ENCODE peak calls at places on chromosomes 12 and 14, in ten cellular contexts. O is GM12878, M is HCT116, P is pancreas, K is heart right ventricle, Z is heart left ventricle, E is lower lobe of right lung, I is A549, Q is K562, N is mucosa of descending colon. Y is an unnamed sample.

GRCh38 chr12:117356048-117356447 is 5.4 kb downstream of the NOS1 start:
- ATAC-seq in O (no peak), M (no peak), P (no peak), K (no peak), Z (no peak), E (no peak), I (peak; percentile 53), Q (no peak), N (no peak), Y (no peak)

GRCh38 chr12:542290-543113 is 82.8 kb downstream of the B4GALNT3 start:
- ATAC-seq in O (no peak), M (no peak), P (no peak), K (peak; percentile 44), Z (peak; percentile 21), E (no peak), I (no peak), Q (no peak), N (no peak), Y (no peak)

GRCh38 chr14:100769035-100769939 is 42.6 kb downstream of the DLK1 start:
- ATAC-seq in O (no peak), M (no peak), P (no peak), K (no peak), Z (no peak), E (no peak), I (no peak), Q (no peak), N (no peak), Y (no peak)

GRCh38 chr14:55440385-55440784 is at the start of gene TBPL2:
- ATAC-seq in O (peak; percentile 24), M (no peak), P (no peak), K (peak; percentile 49), Z (peak; percentile 50), E (no peak), I (no peak), Q (no peak), N (no peak), Y (no peak)

GRCh38 chr14:102333395-102333794 is 13.8 kb downstream of the ZNF839 start:
- ATAC-seq in O (no peak), M (no peak), P (no peak), K (no peak), Z (peak; percentile 53), E (peak; percentile 49), I (no peak), Q (no peak), N (no peak), Y (no peak)

GRCh38 chr12:123149828-123150272 is 1.0 kb downstream of the PITPNM2 start:
- ATAC-seq in O (no peak), M (no peak), P (peak; percentile 21), K (peak; percentile 45), Z (peak; percentile 34), E (peak; percentile 23), I (peak; percentile 17), Q (peak; percentile 33), N (peak; percentile 16), Y (no peak)

GRCh38 chr12:24062642-24063245 is 113.3 kb upstream of the SOX5 start:
- ATAC-seq in O (no peak), M (no peak), P (no peak), K (no peak), Z (peak; percentile 30), E (no peak), I (no peak), Q (no peak), N (no peak), Y (no peak)

GRCh38 chr12:40993158-40993557 is 195.0 kb upstream of the PDZRN4 start:
- ATAC-seq in O (no peak), M (no peak), P (no peak), K (no peak), Z (no peak), E (no peak), I (no peak), Q (no peak), N (no peak), Y (no peak)

GRCh38 chr14:64856528-64857445 is 22.9 kb downstream of the SPTB start:
- ATAC-seq in O (no peak), M (no peak), P (no peak), K (no peak), Z (no peak), E (no peak), I (no peak), Q (no peak), N (no peak), Y (no peak)

GRCh38 chr12:9699269-9699897 is 29.9 kb downstream of the CLEC2D start:
- ATAC-seq in O (no peak), M (no peak), P (no peak), K (peak; percentile 46), Z (no peak), E (no peak), I (no peak), Q (no peak), N (no peak), Y (no peak)

GRCh38 chr12:15796493-15797141 is 7.4 kb upstream of the EPS8 start:
- ATAC-seq in O (peak; percentile 43), M (peak; percentile 76), P (no peak), K (no peak), Z (no peak), E (no peak), I (peak; percentile 64), Q (no peak), N (no peak), Y (no peak)

GRCh38 chr14:85414142-85414541 is 115.8 kb upstream of the FLRT2 start:
- ATAC-seq in O (no peak), M (no peak), P (no peak), K (no peak), Z (no peak), E (peak; percentile 47), I (no peak), Q (no peak), N (no peak), Y (no peak)

GRCh38 chr12:27451416-27451815 is 4.9 kb downstream of the SMCO2 start:
- ATAC-seq in O (no peak), M (no peak), P (no peak), K (no peak), Z (no peak), E (no peak), I (no peak), Q (no peak), N (no peak), Y (no peak)

GRCh38 chr12:49621651-49622500 is 1.5 kb upstream of the PRPF40B start:
- ATAC-seq in O (peak; percentile 56), M (no peak), P (peak; percentile 18), K (peak; percentile 23), Z (peak; percentile 5), E (peak; percentile 18), I (no peak), Q (no peak), N (peak; percentile 17), Y (no peak)

GRCh38 chr12:122803937-122804336 is 29.6 kb downstream of the CCDC62 start:
- ATAC-seq in O (no peak), M (no peak), P (peak; percentile 65), K (no peak), Z (no peak), E (no peak), I (no peak), Q (no peak), N (no peak), Y (no peak)

GRCh38 chr12:64696065-64696741 is 63.0 kb downstream of the GNS start:
- ATAC-seq in O (no peak), M (peak; percentile 25), P (peak; percentile 51), K (no peak), Z (peak; percentile 19), E (no peak), I (peak; percentile 11), Q (peak; percentile 11), N (peak; percentile 8), Y (no peak)
- TF ChIP-seq CTCF in O (peak; percentile 40), M (peak; percentile 48), P (no peak), K (peak; percentile 35), Z (peak; percentile 44), E (peak; percentile 47), I (peak; percentile 78), Q (no peak), N (no peak), Y (peak; percentile 46)

DNA sequence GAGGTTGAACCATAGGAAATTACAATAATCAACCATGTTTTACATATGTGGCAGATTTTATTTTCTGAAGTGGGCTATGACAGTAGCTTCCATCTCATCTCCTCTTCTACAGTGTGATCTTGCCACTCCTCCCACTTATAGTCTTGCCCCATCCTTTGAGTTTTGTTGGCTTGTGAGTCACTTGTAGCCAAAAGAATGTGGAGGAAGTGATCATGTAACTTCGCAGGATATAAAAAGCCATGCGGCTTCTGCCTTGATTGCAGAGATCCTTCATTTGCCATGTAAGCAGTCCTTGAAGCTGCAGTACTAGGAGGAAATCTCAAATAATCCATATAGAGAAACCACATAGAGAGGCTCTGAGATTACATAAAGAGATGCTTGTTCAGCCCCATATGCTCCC is 13.7 kb upstream of the ZNF84 start:
- ATAC-seq in O (no peak), M (no peak), P (no peak), K (no peak), Z (no peak), E (no peak), I (no peak), Q (no peak), N (no peak), Y (no peak)
- H3K9me3 ChIP-seq in O (peaks cover 5% of the 10 kb centered on the region), M (peaks cover 16% of the 10 kb centered on the region), P (no peaks in the 10 kb centered on the region), K (peaks cover 98% of the 10 kb centered on the region), Z (peaks cover 62% of the 10 kb centered on the region), E (peaks cover 77% of the 10 kb centered on the region), I (peaks cover 90% of the 10 kb centered on the region), Q (peaks cover 1% of the 10 kb centered on the region), N (peaks cover 82% of the 10 kb centered on the region), Y (peaks cover 2% of the 10 kb centered on the region)

DNA sequence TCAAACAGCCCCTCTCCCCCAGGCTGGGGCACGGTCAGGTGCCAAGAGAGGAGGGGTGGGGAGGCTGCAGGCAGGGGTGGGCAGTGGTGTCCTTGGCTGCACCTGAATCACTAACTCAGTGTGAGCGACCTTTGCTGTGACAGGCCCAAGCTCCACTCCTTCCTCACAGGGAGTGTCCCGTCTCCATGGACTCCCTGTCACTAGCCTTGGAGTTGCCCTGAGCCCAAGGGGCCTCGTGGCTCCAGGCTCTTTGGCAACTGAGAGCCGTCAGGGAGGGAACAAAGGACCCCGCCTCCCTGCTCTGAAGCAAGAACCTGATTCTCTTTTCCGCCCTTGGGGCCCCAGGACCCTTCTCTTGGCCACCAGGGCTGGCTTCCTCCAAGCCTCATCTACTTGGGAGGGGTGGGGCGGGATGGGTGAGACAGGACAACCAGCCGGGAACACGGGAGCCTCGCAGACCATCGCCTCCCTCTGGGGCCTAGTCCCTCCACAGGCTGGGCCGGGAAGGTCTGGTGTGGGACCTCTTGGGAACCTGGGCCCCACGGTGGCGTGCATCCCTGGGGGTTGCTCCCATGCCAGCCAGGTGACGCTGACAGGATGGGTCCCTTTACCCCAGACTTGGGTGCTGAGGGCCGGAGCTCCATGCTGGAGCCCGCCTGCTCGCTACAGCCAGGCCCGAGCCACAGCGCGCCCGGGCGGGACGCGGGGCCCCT is 935 bp upstream of the ADSS1 start:
- ATAC-seq in O (peak; percentile 2), M (peak; percentile 10), P (no peak), K (no peak), Z (no peak), E (no peak), I (peak; percentile 0), Q (no peak), N (peak; percentile 45), Y (no peak)
- H3K4me3 ChIP-seq in O (no peak overlapping the region), M (no peak overlapping the region), P (peak overlapping the region; percentile 80), K (peak overlapping the region; percentile 70), Z (no peak overlapping the region), E (peak overlapping the region; percentile 84), I (no peak overlapping the region), Q (peak overlapping the region; percentile 66), N (no peak overlapping the region), Y (no peak overlapping the region)

DNA sequence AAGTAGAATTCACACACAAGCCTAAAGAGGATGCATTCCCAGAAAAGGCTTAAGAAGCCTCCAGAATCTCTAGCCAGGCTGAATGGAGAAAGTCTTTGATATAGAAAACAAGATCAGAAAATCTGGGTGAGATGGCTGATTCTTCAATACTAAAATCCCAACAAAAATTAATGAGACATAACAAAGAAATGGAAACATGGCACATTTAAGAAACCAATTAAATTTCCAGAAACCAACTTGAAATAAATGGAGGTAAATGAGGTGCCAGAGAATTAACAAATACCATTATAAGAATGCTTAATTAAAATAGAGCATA is 51.9 kb downstream of the CPSF6 start:
- ATAC-seq in O (no peak), M (no peak), P (no peak), K (no peak), Z (no peak), E (no peak), I (no peak), Q (no peak), N (no peak), Y (no peak)
- TF ChIP-seq CTCF in O (no peak), M (no peak), P (no peak), K (no peak), Z (no peak), E (no peak), I (peak; percentile 13), Q (no peak), N (no peak), Y (no peak)

Y was measured in gastroesophageal sphincter.